ENCODE peak calls at places on chromosomes 4 and X, in six cellular contexts. One of them, this sample, is unnamed.

GRCh38 chr4:184100297-184100885 is 117.3 kb downstream of the ENPP6 start:
- DNase-seq in fibroblast of lung: peak; percentile 43
- DNase-seq in hepatocyte: peak; percentile 51
- DNase-seq in astrocyte: no peak
- DNase-seq in GM23248: no peak
- DNase-seq in HCT116: peak; percentile 10
- DNase-seq in this sample: peak; percentile 35

GRCh38 chr4:20422398-20422797 is 170.7 kb downstream of the SLIT2 start:
- DNase-seq in hepatocyte: peak; percentile 71
- DNase-seq in HCT116: peak; percentile 47
- DNase-seq in GM23248: peak; percentile 70
- DNase-seq in fibroblast of lung: peak; percentile 72
- DNase-seq in astrocyte: peak; percentile 14
- DNase-seq in this sample: peak; percentile 51

GRCh38 chrX:72270316-72270866 is 6.7 kb downstream of the RPS4X start:
- DNase-seq in fibroblast of lung: no peak
- DNase-seq in hepatocyte: no peak
- DNase-seq in GM23248: no peak
- DNase-seq in HCT116: no peak
- DNase-seq in astrocyte: no peak
- DNase-seq in this sample: peak; percentile 41

GRCh38 chr4:77095101-77095826 is 19.5 kb upstream of the CCNI start:
- DNase-seq in HCT116: peak; percentile 49
- DNase-seq in fibroblast of lung: peak; percentile 63
- DNase-seq in hepatocyte: peak; percentile 82
- DNase-seq in GM23248: peak; percentile 80
- DNase-seq in astrocyte: no peak
- DNase-seq in this sample: peak; percentile 62

GRCh38 chrX:153687121-153688039 is at the start of gene SLC6A8:
- DNase-seq in GM23248: peak; percentile 77
- DNase-seq in astrocyte: peak; percentile 26
- DNase-seq in HCT116: peak; percentile 27
- DNase-seq in fibroblast of lung: peak; percentile 52
- DNase-seq in hepatocyte: peak; percentile 81
- DNase-seq in this sample: peak; percentile 61

GRCh38 chr4:142274137-142274536 is 572.0 kb downstream of the INPP4B start:
- DNase-seq in GM23248: peak; percentile 70
- DNase-seq in HCT116: no peak
- DNase-seq in hepatocyte: no peak
- DNase-seq in fibroblast of lung: peak; percentile 91
- DNase-seq in astrocyte: peak; percentile 75
- DNase-seq in this sample: peak; percentile 75

GRCh38 chr4:48727666-48728459 is 52.2 kb downstream of the FRYL start:
- DNase-seq in astrocyte: no peak
- DNase-seq in fibroblast of lung: no peak
- DNase-seq in hepatocyte: no peak
- DNase-seq in HCT116: no peak
- DNase-seq in GM23248: no peak
- DNase-seq in this sample: no peak

GRCh38 chr4:146742416-146742815 is 103.7 kb downstream of the POU4F2 start:
- DNase-seq in astrocyte: peak; percentile 39
- DNase-seq in fibroblast of lung: no peak
- DNase-seq in hepatocyte: no peak
- DNase-seq in HCT116: no peak
- DNase-seq in GM23248: no peak
- DNase-seq in this sample: no peak

GRCh38 chr4:138242076-138242829 is at the start of gene SLC7A11:
- DNase-seq in hepatocyte: peak; percentile 93
- DNase-seq in GM23248: peak; percentile 98
- DNase-seq in astrocyte: peak; percentile 99
- DNase-seq in HCT116: peak; percentile 96
- DNase-seq in fibroblast of lung: peak; percentile 99
- DNase-seq in this sample: peak; percentile 93

GRCh38 chr4:159416073-159416472 is 313.2 kb downstream of the RAPGEF2 start:
- DNase-seq in GM23248: no peak
- DNase-seq in fibroblast of lung: no peak
- DNase-seq in astrocyte: no peak
- DNase-seq in HCT116: no peak
- DNase-seq in hepatocyte: no peak
- DNase-seq in this sample: peak; percentile 89

GRCh38 chr4:123699823-123700822 is 303.5 kb downstream of the SPRY1 start:
- DNase-seq in astrocyte: peak; percentile 98
- DNase-seq in HCT116: no peak
- DNase-seq in hepatocyte: peak; percentile 50
- DNase-seq in GM23248: peak; percentile 92
- DNase-seq in fibroblast of lung: peak; percentile 89
- DNase-seq in this sample: peak; percentile 59

GRCh38 chrX:111040377-111041017 is 55.5 kb upstream of the PAK3 start:
- DNase-seq in HCT116: no peak
- DNase-seq in hepatocyte: no peak
- DNase-seq in fibroblast of lung: no peak
- DNase-seq in astrocyte: peak; percentile 75
- DNase-seq in GM23248: peak; percentile 7
- DNase-seq in this sample: peak; percentile 72

GRCh38 chrX:19577181-19577810 is 62.0 kb upstream of the MAP3K15 start:
- DNase-seq in hepatocyte: no peak
- DNase-seq in fibroblast of lung: no peak
- DNase-seq in HCT116: no peak
- DNase-seq in astrocyte: no peak
- DNase-seq in GM23248: peak; percentile 36
- DNase-seq in this sample: no peak

GRCh38 chr4:159504634-159505033 is 401.8 kb downstream of the RAPGEF2 start:
- DNase-seq in GM23248: no peak
- DNase-seq in astrocyte: peak; percentile 38
- DNase-seq in HCT116: no peak
- DNase-seq in hepatocyte: no peak
- DNase-seq in fibroblast of lung: no peak
- DNase-seq in this sample: no peak

GRCh38 chr4:180009316-180009715 is 2233.9 kb upstream of the TENM3 start:
- DNase-seq in astrocyte: no peak
- DNase-seq in GM23248: no peak
- DNase-seq in hepatocyte: no peak
- DNase-seq in fibroblast of lung: peak; percentile 19
- DNase-seq in HCT116: no peak
- DNase-seq in this sample: no peak

GRCh38 chr4:178814908-178815307 is 1372.7 kb upstream of the AGA start:
- DNase-seq in hepatocyte: no peak
- DNase-seq in fibroblast of lung: no peak
- DNase-seq in astrocyte: no peak
- DNase-seq in GM23248: no peak
- DNase-seq in HCT116: no peak
- DNase-seq in this sample: peak; percentile 4

GRCh38 chr4:79651516-79651915 is 243.5 kb upstream of the GK2 start:
- DNase-seq in fibroblast of lung: no peak
- DNase-seq in GM23248: peak; percentile 1
- DNase-seq in HCT116: no peak
- DNase-seq in hepatocyte: no peak
- DNase-seq in astrocyte: peak; percentile 71
- DNase-seq in this sample: no peak

GRCh38 chrX:2434270-2434669 is 66.5 kb downstream of the DHRSX start:
- DNase-seq in HCT116: no peak
- DNase-seq in astrocyte: no peak
- DNase-seq in hepatocyte: no peak
- DNase-seq in fibroblast of lung: no peak
- DNase-seq in GM23248: no peak
- DNase-seq in this sample: no peak

GRCh38 chrX:125131146-125131545 is 188.5 kb upstream of the TEX13C start:
- DNase-seq in HCT116: no peak
- DNase-seq in hepatocyte: peak; percentile 4
- DNase-seq in fibroblast of lung: no peak
- DNase-seq in GM23248: peak; percentile 1
- DNase-seq in astrocyte: no peak
- DNase-seq in this sample: peak; percentile 50

GRCh38 chr4:4386296-4386735 is 586 bp upstream of the NSG1 start:
- DNase-seq in fibroblast of lung: no peak
- DNase-seq in hepatocyte: peak; percentile 22
- DNase-seq in GM23248: no peak
- DNase-seq in HCT116: no peak
- DNase-seq in astrocyte: no peak
- DNase-seq in this sample: no peak

GRCh38 chr4:33941854-33942253 is 2302.5 kb downstream of the ARAP2 start:
- DNase-seq in astrocyte: no peak
- DNase-seq in HCT116: no peak
- DNase-seq in GM23248: no peak
- DNase-seq in hepatocyte: peak; percentile 4
- DNase-seq in fibroblast of lung: no peak
- DNase-seq in this sample: no peak

GRCh38 chr4:73945140-73945539 is 36.7 kb downstream of the PF4 start:
- DNase-seq in hepatocyte: no peak
- DNase-seq in GM23248: no peak
- DNase-seq in HCT116: no peak
- DNase-seq in astrocyte: no peak
- DNase-seq in fibroblast of lung: no peak
- DNase-seq in this sample: no peak

GRCh38 chr4:73943555-73943954 is 38.3 kb downstream of the PF4 start:
- DNase-seq in astrocyte: no peak
- DNase-seq in GM23248: no peak
- DNase-seq in HCT116: no peak
- DNase-seq in hepatocyte: no peak
- DNase-seq in fibroblast of lung: no peak
- DNase-seq in this sample: no peak

GRCh38 chr4:73945674-73946449 is 36.0 kb downstream of the PF4 start:
- DNase-seq in GM23248: no peak
- DNase-seq in hepatocyte: no peak
- DNase-seq in HCT116: no peak
- DNase-seq in astrocyte: no peak
- DNase-seq in fibroblast of lung: no peak
- DNase-seq in this sample: no peak

GRCh38 chr4:73947239-73947985 is 34.4 kb downstream of the PF4 start:
- DNase-seq in GM23248: no peak
- DNase-seq in astrocyte: no peak
- DNase-seq in fibroblast of lung: no peak
- DNase-seq in HCT116: no peak
- DNase-seq in hepatocyte: no peak
- DNase-seq in this sample: peak; percentile 12

DNA sequence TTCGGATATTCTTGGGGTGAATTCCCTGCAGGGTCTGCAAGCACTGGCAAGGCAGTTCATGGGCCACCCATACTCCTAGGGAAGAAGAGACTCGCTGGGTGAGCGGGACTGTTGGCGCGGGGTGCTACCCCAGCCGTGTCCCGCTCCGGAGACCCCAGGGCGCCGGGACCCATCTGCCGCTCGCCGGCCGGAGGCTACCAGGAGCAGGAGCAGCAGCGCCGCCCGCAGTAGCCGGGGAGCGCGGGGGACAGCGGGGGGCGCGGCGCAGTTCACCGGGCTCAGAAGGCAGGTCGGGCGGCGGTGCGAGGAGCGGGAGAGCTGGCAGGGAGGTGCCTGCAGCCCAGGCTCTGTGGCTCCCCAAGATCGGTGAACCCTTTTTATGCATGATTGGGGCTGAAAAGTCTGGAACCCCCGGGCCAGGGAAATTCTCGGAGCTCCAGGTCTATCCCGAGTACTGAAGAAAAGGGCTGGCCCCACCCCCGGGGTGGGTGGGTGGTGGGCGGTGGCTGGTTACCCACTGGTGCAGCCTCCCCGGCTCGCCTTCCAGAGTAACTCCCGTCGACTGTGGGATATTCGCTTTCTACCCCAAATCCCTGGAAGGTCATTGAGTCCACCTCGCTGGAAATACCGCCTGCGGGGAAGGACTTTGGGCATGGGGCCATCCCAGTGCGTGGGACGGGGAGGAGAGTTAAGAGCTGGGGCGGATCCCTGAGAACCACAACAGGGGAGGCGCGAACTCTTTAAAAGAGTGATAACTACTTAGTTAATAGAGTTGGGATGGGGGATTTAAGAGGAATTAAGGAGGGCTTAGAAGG is 37.6 kb downstream of the PF4 start:
- DNase-seq in HCT116: no peak
- DNase-seq in fibroblast of lung: peak; percentile 8
- DNase-seq in GM23248: peak; percentile 58
- DNase-seq in hepatocyte: peak; percentile 42
- DNase-seq in astrocyte: no peak
- DNase-seq in this sample: no peak
- TF ChIP-seq EZH2 in HCT116: no peak
- TF ChIP-seq EZH2 in fibroblast of lung: no peak
- TF ChIP-seq EZH2 in GM23248: no peak
- TF ChIP-seq EZH2 in hepatocyte: peak; percentile 84
- TF ChIP-seq EZH2 in astrocyte: peak; percentile 69
- TF ChIP-seq EZH2 in this sample: no peak

GRCh38 chr4:104418313-104418712 is 76.4 kb downstream of the CXXC4 start:
- DNase-seq in hepatocyte: peak; percentile 14
- DNase-seq in astrocyte: no peak
- DNase-seq in GM23248: no peak
- DNase-seq in fibroblast of lung: no peak
- DNase-seq in HCT116: peak; percentile 8
- DNase-seq in this sample: peak; percentile 11
- H3K4me3 ChIP-seq in hepatocyte: no peak overlapping the region
- H3K4me3 ChIP-seq in astrocyte: no peak overlapping the region
- H3K4me3 ChIP-seq in GM23248: no peak overlapping the region
- H3K4me3 ChIP-seq in fibroblast of lung: no peak overlapping the region
- H3K4me3 ChIP-seq in HCT116: no peak overlapping the region
- H3K4me3 ChIP-seq in this sample: no peak overlapping the region

GRCh38 chr4:89110986-89111832 is at the start of gene TIGD2:
- DNase-seq in HCT116: peak; percentile 71
- DNase-seq in astrocyte: peak; percentile 58
- DNase-seq in fibroblast of lung: peak; percentile 88
- DNase-seq in hepatocyte: peak; percentile 97
- DNase-seq in GM23248: peak; percentile 96
- DNase-seq in this sample: peak; percentile 82
- TF ChIP-seq EZH2 in HCT116: no peak
- TF ChIP-seq EZH2 in astrocyte: peak; percentile 16
- TF ChIP-seq EZH2 in fibroblast of lung: no peak
- TF ChIP-seq EZH2 in hepatocyte: no peak
- TF ChIP-seq EZH2 in GM23248: no peak
- TF ChIP-seq EZH2 in this sample: no peak

GRCh38 chr4:54092800-54093608 is 7.0 kb upstream of the GSX2 start:
- DNase-seq in hepatocyte: no peak
- DNase-seq in fibroblast of lung: no peak
- DNase-seq in HCT116: no peak
- DNase-seq in astrocyte: no peak
- DNase-seq in GM23248: no peak
- DNase-seq in this sample: no peak
- H3K4me3 ChIP-seq in hepatocyte: no peak overlapping the region
- H3K4me3 ChIP-seq in fibroblast of lung: no peak overlapping the region
- H3K4me3 ChIP-seq in HCT116: no peak overlapping the region
- H3K4me3 ChIP-seq in astrocyte: no peak overlapping the region
- H3K4me3 ChIP-seq in GM23248: no peak overlapping the region
- H3K4me3 ChIP-seq in this sample: peak overlapping the region; percentile 76

GRCh38 chr4:182788197-182788596 is 129.0 kb downstream of the DCTD start:
- DNase-seq in HCT116: no peak
- DNase-seq in fibroblast of lung: no peak
- DNase-seq in GM23248: no peak
- DNase-seq in hepatocyte: no peak
- DNase-seq in astrocyte: no peak
- DNase-seq in this sample: no peak

DNA sequence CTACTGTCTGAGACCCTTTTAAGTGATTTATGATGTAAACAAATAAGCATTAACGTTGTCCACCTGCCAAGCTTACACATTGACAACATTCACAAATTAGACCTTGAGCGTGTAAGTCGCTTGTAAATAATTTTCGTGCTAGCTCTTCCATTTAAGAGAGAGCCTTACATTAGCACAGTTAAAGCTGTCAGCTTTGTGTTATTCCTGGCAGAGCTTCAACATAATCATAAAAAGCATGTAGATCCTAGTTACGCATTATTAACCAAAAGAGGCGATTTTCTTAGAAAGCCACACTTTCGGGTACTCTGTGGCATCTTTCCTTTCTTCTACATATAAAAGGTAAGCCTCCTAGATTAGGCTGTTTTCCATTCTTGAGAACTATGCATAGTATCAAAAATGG is 127.6 kb downstream of the DCTD start:
- DNase-seq in astrocyte: no peak
- DNase-seq in fibroblast of lung: no peak
- DNase-seq in HCT116: no peak
- DNase-seq in hepatocyte: no peak
- DNase-seq in GM23248: no peak
- DNase-seq in this sample: no peak
- TF ChIP-seq EZH2 in astrocyte: no peak
- TF ChIP-seq EZH2 in fibroblast of lung: no peak
- TF ChIP-seq EZH2 in HCT116: no peak
- TF ChIP-seq EZH2 in hepatocyte: no peak
- TF ChIP-seq EZH2 in GM23248: no peak
- TF ChIP-seq EZH2 in this sample: no peak

This sample was measured in PC-3.